ENCODE peak calls at places on chromosomes 12 and 14, in five cellular contexts. One of them, this sample, is unnamed.

GRCh38 chr12:106431839-106432411 is 74.4 kb downstream of the POLR3B start:
- DNase-seq in NCI-H1417: no peak
- DNase-seq in caudate nucleus: no peak
- DNase-seq in fibroblast of lung: peak
- DNase-seq in astrocyte of the cerebellum: no peak
- DNase-seq in this sample: no peak

GRCh38 chr14:28406181-28406580 is 360.4 kb upstream of the FOXG1 start:
- DNase-seq in caudate nucleus: no peak
- DNase-seq in fibroblast of lung: peak
- DNase-seq in astrocyte of the cerebellum: peak
- DNase-seq in NCI-H1417: no peak
- DNase-seq in this sample: no peak

GRCh38 chr14:64983439-64984310 is 3.0 kb upstream of the FNTB start:
- DNase-seq in fibroblast of lung: peak
- DNase-seq in astrocyte of the cerebellum: peak
- DNase-seq in caudate nucleus: no peak
- DNase-seq in NCI-H1417: no peak
- DNase-seq in this sample: peak

GRCh38 chr12:75660107-75660530 is 148.7 kb upstream of the KRR1 start:
- DNase-seq in NCI-H1417: no peak
- DNase-seq in astrocyte of the cerebellum: no peak
- DNase-seq in caudate nucleus: no peak
- DNase-seq in fibroblast of lung: peak
- DNase-seq in this sample: no peak

GRCh38 chr14:56046999-56047398 is 71.2 kb upstream of the PELI2 start:
- DNase-seq in NCI-H1417: no peak
- DNase-seq in caudate nucleus: no peak
- DNase-seq in fibroblast of lung: no peak
- DNase-seq in astrocyte of the cerebellum: no peak
- DNase-seq in this sample: no peak

GRCh38 chr14:73739899-73740685 is 25.9 kb upstream of the PNMA1 start:
- DNase-seq in fibroblast of lung: no peak
- DNase-seq in astrocyte of the cerebellum: no peak
- DNase-seq in NCI-H1417: no peak
- DNase-seq in caudate nucleus: no peak
- DNase-seq in this sample: no peak

GRCh38 chr14:43005807-43006206 is 1399.1 kb downstream of the LRFN5 start:
- DNase-seq in NCI-H1417: no peak
- DNase-seq in astrocyte of the cerebellum: no peak
- DNase-seq in caudate nucleus: no peak
- DNase-seq in fibroblast of lung: peak
- DNase-seq in this sample: no peak

GRCh38 chr12:5966486-5967095 is 21.5 kb upstream of the ANO2 start:
- DNase-seq in fibroblast of lung: no peak
- DNase-seq in caudate nucleus: no peak
- DNase-seq in astrocyte of the cerebellum: no peak
- DNase-seq in NCI-H1417: no peak
- DNase-seq in this sample: no peak

GRCh38 chr14:70663707-70664179 is 22.0 kb downstream of the TTC9 start:
- DNase-seq in fibroblast of lung: peak
- DNase-seq in astrocyte of the cerebellum: no peak
- DNase-seq in NCI-H1417: no peak
- DNase-seq in caudate nucleus: no peak
- DNase-seq in this sample: no peak

This sample was measured in RPMI8226.